ENCODE peak calls at places on chromosomes 1 and 21, in eight cellular contexts. X is PC-9, Y is neural progenitor cell, J is endothelial cell of umbilical vein, L is astrocyte, G is brain microvascular endothelial cell, E is sigmoid colon, W is left ventricle myocardium inferior. Z is an unnamed sample.

GRCh38 chr1:246954126-246954525 is 22.4 kb upstream of the AHCTF1 start:
- DNase-seq in X (no peak), Y (no peak), J (no peak), L (no peak), G (no peak), E (no peak), W (no peak), Z (no peak)

GRCh38 chr21:14241322-14241721 is 25.4 kb downstream of the RBM11 start:
- DNase-seq in X (no peak), Y (no peak), J (no peak), L (no peak), G (no peak), E (no peak), W (no peak), Z (no peak)

GRCh38 chr1:26127235-26128163 is 15.9 kb downstream of the PDIK1L start:
- DNase-seq in X (no peak), Y (no peak), J (peak), L (no peak), G (no peak), E (no peak), W (no peak), Z (no peak)

GRCh38 chr1:235063068-235063765 is 65.4 kb downstream of the TOMM20 start:
- DNase-seq in X (no peak), Y (no peak), J (peak), L (no peak), G (no peak), E (peak), W (no peak), Z (no peak)

GRCh38 chr1:43999455-43999854 is 8.1 kb downstream of the CCDC24 start:
- DNase-seq in X (no peak), Y (no peak), J (no peak), L (no peak), G (no peak), E (no peak), W (no peak), Z (no peak)

GRCh38 chr1:72845981-72846380 is 563.6 kb upstream of the NEGR1 start:
- DNase-seq in X (no peak), Y (no peak), J (peak), L (no peak), G (no peak), E (no peak), W (no peak), Z (no peak)

GRCh38 chr1:182002570-182002969 is 58.9 kb downstream of the ZNF648 start:
- DNase-seq in X (no peak), Y (no peak), J (no peak), L (no peak), G (no peak), E (no peak), W (no peak), Z (no peak)

GRCh38 chr1:15620155-15620545 is 2.9 kb downstream of the DDI2 start:
- DNase-seq in X (peak), Y (no peak), J (peak), L (no peak), G (peak), E (no peak), W (no peak), Z (no peak)

GRCh38 chr21:44012474-44013379 is 618 bp downstream of the TRAPPC10 start:
- DNase-seq in X (no peak), Y (peak), J (peak), L (no peak), G (peak), E (peak), W (peak), Z (peak)

GRCh38 chr1:117142200-117142599 is 20.7 kb upstream of the TRIM45 start:
- DNase-seq in X (no peak), Y (no peak), J (no peak), L (peak), G (no peak), E (no peak), W (no peak), Z (no peak)

GRCh38 chr1:53585116-53585515 is 125.9 kb downstream of the DMRTB1 start:
- DNase-seq in X (no peak), Y (no peak), J (no peak), L (peak), G (peak), E (peak), W (no peak), Z (no peak)

GRCh38 chr1:35622510-35623171 is 18.7 kb downstream of the PSMB2 start:
- DNase-seq in X (no peak), Y (no peak), J (no peak), L (no peak), G (no peak), E (no peak), W (no peak), Z (no peak)

GRCh38 chr1:183693521-183693920 is 40.4 kb upstream of the APOBEC4 start:
- DNase-seq in X (no peak), Y (no peak), J (no peak), L (no peak), G (no peak), E (no peak), W (no peak), Z (no peak)

GRCh38 chr1:185565314-185565713 is 168.9 kb upstream of the HMCN1 start:
- DNase-seq in X (peak), Y (no peak), J (no peak), L (peak), G (peak), E (no peak), W (no peak), Z (no peak)

GRCh38 chr1:234616644-234617043 is 6.7 kb upstream of the IRF2BP2 start:
- DNase-seq in X (no peak), Y (no peak), J (no peak), L (peak), G (no peak), E (no peak), W (no peak), Z (no peak)

GRCh38 chr1:244063498-244063897 is 12.4 kb downstream of the ZBTB18 start:
- DNase-seq in X (no peak), Y (no peak), J (no peak), L (no peak), G (no peak), E (no peak), W (no peak), Z (no peak)

GRCh38 chr1:97160796-97161195 is 439.2 kb downstream of the PTBP2 start:
- DNase-seq in X (peak), Y (no peak), J (peak), L (peak), G (no peak), E (no peak), W (no peak), Z (no peak)

GRCh38 chr1:192086643-192087042 is 71.6 kb upstream of the RGS18 start:
- DNase-seq in X (no peak), Y (no peak), J (no peak), L (no peak), G (no peak), E (no peak), W (no peak), Z (no peak)

GRCh38 chr21:44522753-44523204 is 17.2 kb downstream of the KRTAP10-1 start:
- DNase-seq in X (no peak), Y (no peak), J (no peak), L (no peak), G (no peak), E (no peak), W (no peak), Z (no peak)

GRCh38 chr1:58290685-58291372 is 255.7 kb downstream of the OMA1 start:
- DNase-seq in X (peak), Y (peak), J (peak), L (peak), G (peak), E (no peak), W (no peak), Z (no peak)

GRCh38 chr1:17696417-17697301 is 58.5 kb upstream of the ACTL8 start:
- DNase-seq in X (no peak), Y (peak), J (peak), L (peak), G (peak), E (no peak), W (no peak), Z (no peak)

GRCh38 chr1:92538413-92539061 is 51.8 kb upstream of the GFI1 start:
- DNase-seq in X (no peak), Y (no peak), J (peak), L (peak), G (peak), E (no peak), W (no peak), Z (no peak)

GRCh38 chr1:42773420-42773819 is 6.4 kb downstream of the C1orf50 start:
- DNase-seq in X (no peak), Y (no peak), J (no peak), L (no peak), G (no peak), E (no peak), W (no peak), Z (no peak)

GRCh38 chr21:31873696-31874599 is 1.1 kb downstream of the HUNK start:
- DNase-seq in X (no peak), Y (peak), J (no peak), L (peak), G (no peak), E (peak), W (peak), Z (no peak)

GRCh38 chr21:23093259-23093658 is 2095.1 kb downstream of the NCAM2 start:
- DNase-seq in X (no peak), Y (no peak), J (no peak), L (no peak), G (no peak), E (no peak), W (no peak), Z (no peak)

GRCh38 chr21:26843912-26844257 is 1.3 kb downstream of the ADAMTS1 start:
- DNase-seq in X (no peak), Y (peak), J (no peak), L (peak), G (peak), E (no peak), W (no peak), Z (no peak)

GRCh38 chr1:242206994-242207393 is 208.1 kb upstream of the MAP1LC3C start:
- DNase-seq in X (no peak), Y (no peak), J (no peak), L (no peak), G (no peak), E (no peak), W (no peak), Z (no peak)

GRCh38 chr1:117171900-117172501 is 38.7 kb downstream of the VTCN1 start:
- DNase-seq in X (no peak), Y (peak), J (no peak), L (peak), G (peak), E (no peak), W (peak), Z (no peak)

GRCh38 chr1:54372978-54373377 is 33.2 kb downstream of the SSBP3 start:
- DNase-seq in X (no peak), Y (no peak), J (no peak), L (no peak), G (no peak), E (no peak), W (no peak), Z (no peak)

GRCh38 chr1:162548170-162548569 is 13.4 kb upstream of the UAP1 start:
- DNase-seq in X (no peak), Y (no peak), J (no peak), L (peak), G (no peak), E (peak), W (peak), Z (no peak)

GRCh38 chr1:23422313-23422877 is 2.2 kb downstream of the TCEA3 start:
- DNase-seq in X (no peak), Y (no peak), J (peak), L (peak), G (peak), E (peak), W (peak), Z (no peak)
- H3K27ac ChIP-seq in X (no peak), Y (no peak), J (no peak), L (no peak), G (no peak), E (peak), W (peak), Z (no peak)

DNA sequence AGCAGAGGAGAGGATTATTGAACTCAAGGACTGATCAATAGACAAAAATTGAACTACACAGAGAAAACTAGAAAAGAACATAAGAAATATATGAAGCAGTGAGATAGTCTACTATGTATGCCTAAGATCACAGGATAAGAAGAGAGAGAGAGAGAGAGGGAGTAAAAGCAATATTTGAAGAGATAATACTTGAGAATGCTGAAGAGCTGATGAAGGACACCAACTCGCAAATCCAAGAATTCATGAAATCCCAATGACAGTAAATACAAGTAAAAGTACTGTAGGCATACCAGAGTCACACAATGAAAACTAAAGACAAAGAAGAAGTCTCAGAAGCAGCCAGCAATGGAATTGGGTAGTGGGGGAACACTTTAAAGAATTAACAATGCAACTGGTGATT is 260.1 kb upstream of the SPAG17 start:
- DNase-seq in X (no peak), Y (no peak), J (no peak), L (no peak), G (no peak), E (no peak), W (no peak), Z (no peak)
- H3K27ac ChIP-seq in X (no peak), Y (no peak), J (no peak), L (no peak), G (no peak), E (no peak), W (no peak), Z (no peak)

GRCh38 chr1:110344152-110344551 is 5.0 kb downstream of the RBM15 start:
- DNase-seq in X (no peak), Y (no peak), J (no peak), L (no peak), G (no peak), E (no peak), W (no peak), Z (no peak)
- H3K27ac ChIP-seq in X (no peak), Y (no peak), J (no peak), L (no peak), G (no peak), E (no peak), W (peak), Z (no peak)

GRCh38 chr1:223188618-223189356 is 45.7 kb upstream of the TLR5 start:
- DNase-seq in X (no peak), Y (no peak), J (no peak), L (no peak), G (no peak), E (no peak), W (no peak), Z (no peak)
- H3K27ac ChIP-seq in X (no peak), Y (no peak), J (no peak), L (no peak), G (no peak), E (no peak), W (no peak), Z (no peak)

DNA sequence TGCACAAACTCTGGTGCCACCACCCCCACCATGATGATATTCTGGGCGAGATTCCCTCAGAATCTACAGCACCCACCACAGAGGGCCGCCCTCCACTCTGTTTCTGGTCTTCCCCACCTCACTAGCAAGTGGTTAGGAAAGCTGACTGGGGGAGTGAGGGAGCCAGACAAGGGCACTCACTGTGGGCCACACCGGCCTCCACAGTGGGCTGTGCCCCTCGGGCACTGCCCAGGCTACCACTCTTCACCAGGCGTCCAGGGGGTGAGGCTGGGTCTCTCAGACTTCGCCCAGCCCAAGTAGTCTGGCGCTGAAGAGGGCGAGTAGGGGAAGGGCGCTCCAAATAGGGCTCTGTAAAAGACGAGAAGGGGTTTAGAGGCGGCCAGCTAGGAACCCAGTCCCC is 11.2 kb upstream of the GATAD2B start:
- DNase-seq in X (no peak), Y (no peak), J (no peak), L (no peak), G (no peak), E (peak), W (no peak), Z (no peak)
- H3K27ac ChIP-seq in X (no peak), Y (no peak), J (no peak), L (no peak), G (no peak), E (no peak), W (no peak), Z (no peak)

GRCh38 chr1:201942129-201942495 is 4.2 kb downstream of the LMOD1 start:
- DNase-seq in X (no peak), Y (no peak), J (no peak), L (no peak), G (no peak), E (no peak), W (no peak), Z (no peak)

GRCh38 chr1:201937624-201938212 is 8.6 kb downstream of the LMOD1 start:
- DNase-seq in X (peak), Y (no peak), J (peak), L (peak), G (peak), E (no peak), W (no peak), Z (no peak)

GRCh38 chr1:201941420-201942128 is 4.8 kb downstream of the LMOD1 start:
- DNase-seq in X (peak), Y (peak), J (no peak), L (no peak), G (no peak), E (no peak), W (no peak), Z (no peak)

GRCh38 chr1:201938440-201939005 is 7.8 kb downstream of the LMOD1 start:
- DNase-seq in X (no peak), Y (no peak), J (no peak), L (no peak), G (no peak), E (no peak), W (no peak), Z (no peak)

GRCh38 chr1:201939271-201939973 is 6.9 kb downstream of the LMOD1 start:
- DNase-seq in X (no peak), Y (no peak), J (no peak), L (no peak), G (no peak), E (no peak), W (no peak), Z (no peak)
- H3K27ac ChIP-seq in X (no peak), Y (peak), J (no peak), L (no peak), G (no peak), E (peak), W (peak), Z (no peak)

GRCh38 chr1:27878038-27878437 is 5.7 kb downstream of the THEMIS2 start:
- DNase-seq in X (no peak), Y (no peak), J (no peak), L (no peak), G (no peak), E (peak), W (no peak), Z (no peak)
- H3K27ac ChIP-seq in X (no peak), Y (no peak), J (no peak), L (no peak), G (no peak), E (no peak), W (no peak), Z (no peak)

GRCh38 chr1:207518608-207519239 is 22.8 kb downstream of the CR1 start:
- DNase-seq in X (no peak), Y (no peak), J (no peak), L (no peak), G (no peak), E (no peak), W (no peak), Z (no peak)
- H3K27ac ChIP-seq in X (no peak), Y (no peak), J (no peak), L (no peak), G (no peak), E (no peak), W (no peak), Z (no peak)

DNA sequence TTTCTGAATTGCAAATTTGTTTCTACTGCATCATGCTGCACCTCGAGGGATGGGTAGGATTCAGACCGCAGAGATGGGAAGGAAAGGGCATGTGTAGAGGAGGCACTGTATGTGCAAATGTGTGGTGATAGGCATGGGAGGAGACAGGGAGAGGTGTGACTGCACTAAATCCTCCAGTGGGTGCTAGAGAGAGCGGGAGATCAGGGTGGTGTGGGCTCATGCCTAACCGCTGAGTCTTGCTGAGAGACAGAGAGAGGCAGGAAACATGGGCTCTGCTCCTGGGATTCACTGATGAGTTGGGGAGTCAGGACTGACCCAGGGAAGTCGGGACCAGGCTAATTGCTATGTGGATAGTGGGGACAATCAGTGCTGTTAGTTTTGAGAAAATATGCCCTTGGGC is 61.2 kb downstream of the PTPRU start:
- DNase-seq in X (no peak), Y (no peak), J (no peak), L (peak), G (no peak), E (no peak), W (no peak), Z (no peak)
- H3K27ac ChIP-seq in X (no peak), Y (no peak), J (no peak), L (no peak), G (no peak), E (no peak), W (no peak), Z (no peak)

DNA sequence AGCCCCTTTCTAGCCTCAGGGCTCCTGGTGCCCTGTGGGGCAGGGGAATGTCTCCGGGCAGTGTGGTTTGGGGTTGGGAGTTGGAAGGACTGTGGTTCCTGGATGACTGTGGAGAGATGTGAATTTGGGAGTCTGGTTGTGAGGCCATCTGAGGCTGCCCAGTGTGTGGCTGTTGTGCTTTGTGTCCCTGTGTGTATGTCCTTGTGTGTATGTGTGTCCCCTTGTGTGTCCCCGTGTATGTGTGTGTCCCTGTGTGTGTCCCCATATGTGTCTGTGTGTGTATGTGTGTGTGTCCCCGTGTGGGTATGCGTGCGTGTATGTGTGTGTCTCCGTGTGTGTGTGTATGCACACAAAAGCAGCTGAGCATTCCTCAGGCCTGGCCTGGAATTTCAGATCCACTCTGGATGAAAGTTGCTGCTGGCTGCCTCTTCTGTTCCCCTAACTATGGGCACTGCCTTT is 65.4 kb downstream of the UBIAD1 start:
- DNase-seq in X (no peak), Y (no peak), J (no peak), L (no peak), G (no peak), E (no peak), W (no peak), Z (no peak)
- H3K27ac ChIP-seq in X (no peak), Y (no peak), J (no peak), L (no peak), G (no peak), E (no peak), W (no peak), Z (no peak)

Z was measured in caudate nucleus.